ENCODE peak calls at places on chromosomes 12 and 14, in six cellular contexts. J, R, G, V, Z and I are unnamed samples.

GRCh38 chr12:125773033-125773432 is 707.8 kb downstream of the AACS start:
- DNase-seq in R (no peak), Z (peak), J (no peak), V (peak), G (no peak), I (no peak)

GRCh38 chr12:58847876-58848600 is 72.3 kb downstream of the LRIG3 start:
- DNase-seq in R (no peak), G (no peak), Z (no peak), J (no peak), V (no peak), I (no peak)

GRCh38 chr12:29971431-29971830 is 187.7 kb upstream of the TMTC1 start:
- DNase-seq in J (no peak), V (no peak), R (no peak), G (no peak), Z (no peak), I (no peak)

GRCh38 chr14:71658261-71658860 is 273.9 kb upstream of the RGS6 start:
- DNase-seq in V (no peak), G (peak), R (no peak), Z (no peak), J (peak), I (no peak)

GRCh38 chr12:124270671-124271070 is 24.2 kb upstream of the RFLNA start:
- DNase-seq in J (no peak), Z (no peak), R (no peak), G (no peak), V (no peak), I (no peak)

GRCh38 chr14:21768116-21768874 is 94.7 kb upstream of the OR4E1 start:
- DNase-seq in V (peak), R (no peak), J (no peak), Z (peak), G (peak), I (no peak)

GRCh38 chr12:120639771-120640721 is at the start of gene CABP1:
- DNase-seq in V (peak), J (no peak), R (no peak), G (no peak), Z (peak), I (no peak)

GRCh38 chr12:132433641-132434395 is 56.1 kb upstream of the FBRSL1 start:
- DNase-seq in Z (peak), V (no peak), G (no peak), J (no peak), R (no peak), I (no peak)

GRCh38 chr12:132343294-132343972 is 14.0 kb upstream of the GALNT9 start:
- DNase-seq in J (no peak), V (no peak), R (no peak), Z (no peak), G (no peak), I (no peak)

GRCh38 chr14:24060443-24060842 is 8.6 kb downstream of the CARMIL3 start:
- DNase-seq in J (no peak), G (no peak), V (no peak), R (no peak), Z (no peak), I (no peak)

GRCh38 chr14:56829151-56829550 is 18.9 kb upstream of the OTX2 start:
- DNase-seq in J (no peak), R (no peak), G (no peak), V (no peak), Z (no peak), I (no peak)

GRCh38 chr14:66541627-66542026 is 33.7 kb downstream of the GPHN start:
- DNase-seq in V (no peak), Z (no peak), J (no peak), R (no peak), G (no peak), I (no peak)

GRCh38 chr12:2504577-2504976 is 290.2 kb upstream of the FKBP4 start:
- DNase-seq in G (no peak), R (no peak), V (no peak), J (no peak), Z (no peak), I (no peak)

GRCh38 chr12:1595026-1595561 is 713 bp upstream of the FBXL14 start:
- DNase-seq in V (no peak), R (no peak), G (peak), J (no peak), Z (no peak), I (no peak)

GRCh38 chr14:23612802-23613201 is 23.4 kb upstream of the DHRS2 start:
- DNase-seq in R (peak), V (no peak), G (no peak), Z (no peak), J (no peak), I (no peak)

GRCh38 chr12:14239350-14239934 is 126.0 kb upstream of the ATF7IP start:
- DNase-seq in V (no peak), J (no peak), Z (peak), G (peak), R (no peak), I (no peak)

GRCh38 chr12:9940370-9940769 is 8.2 kb upstream of the CLEC2A start:
- DNase-seq in Z (no peak), V (no peak), R (no peak), J (no peak), G (no peak), I (no peak)

GRCh38 chr12:53170876-53171724 is 9.4 kb upstream of the ZNF740 start:
- DNase-seq in Z (no peak), V (no peak), G (no peak), J (no peak), R (peak), I (no peak)

GRCh38 chr14:100856056-100856950 is 30.4 kb downstream of the MEG3 start:
- DNase-seq in J (no peak), G (no peak), Z (no peak), V (no peak), R (no peak), I (no peak)

GRCh38 chr14:100858838-100859220 is 32.9 kb downstream of the MEG3 start:
- DNase-seq in V (no peak), J (no peak), Z (no peak), G (no peak), R (no peak), I (no peak)

GRCh38 chr14:100857923-100858837 is 32.3 kb downstream of the MEG3 start:
- DNase-seq in R (no peak), Z (no peak), G (no peak), V (no peak), J (no peak), I (no peak)

GRCh38 chr14:100855256-100855930 is 29.5 kb downstream of the MEG3 start:
- DNase-seq in Z (no peak), R (no peak), J (no peak), V (no peak), G (no peak), I (no peak)

GRCh38 chr14:100857196-100857922 is 31.4 kb downstream of the MEG3 start:
- DNase-seq in G (no peak), Z (no peak), R (no peak), J (no peak), V (no peak), I (no peak)
- TF ChIP-seq CTCF in G (no peak), Z (no peak), R (no peak), J (no peak), V (no peak), I (no peak)

DNA sequence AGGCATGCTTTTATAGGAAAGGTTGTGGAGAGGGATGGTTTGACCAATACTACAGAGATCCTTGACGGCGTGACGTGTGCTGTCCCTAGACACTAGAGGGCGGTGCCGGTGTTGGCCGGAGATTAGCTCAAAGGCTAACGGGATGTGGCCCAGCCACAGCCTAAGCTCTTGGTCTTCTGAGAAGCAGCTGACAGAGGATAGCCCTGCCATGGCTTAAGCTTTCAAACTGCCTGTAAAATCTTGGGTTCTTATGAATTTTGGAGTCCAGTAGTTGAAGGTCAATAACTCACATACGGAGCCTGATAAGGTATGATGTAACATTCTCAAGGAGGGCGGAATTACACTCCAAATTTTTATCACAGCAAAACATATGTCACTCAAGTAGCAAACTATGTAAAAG is 515.7 kb upstream of the ATXN7L3B start:
- DNase-seq in G (peak), V (peak), R (no peak), J (peak), Z (peak), I (no peak)
- TF ChIP-seq CTCF in G (peak), V (peak), R (no peak), J (peak), Z (peak), I (peak)

DNA sequence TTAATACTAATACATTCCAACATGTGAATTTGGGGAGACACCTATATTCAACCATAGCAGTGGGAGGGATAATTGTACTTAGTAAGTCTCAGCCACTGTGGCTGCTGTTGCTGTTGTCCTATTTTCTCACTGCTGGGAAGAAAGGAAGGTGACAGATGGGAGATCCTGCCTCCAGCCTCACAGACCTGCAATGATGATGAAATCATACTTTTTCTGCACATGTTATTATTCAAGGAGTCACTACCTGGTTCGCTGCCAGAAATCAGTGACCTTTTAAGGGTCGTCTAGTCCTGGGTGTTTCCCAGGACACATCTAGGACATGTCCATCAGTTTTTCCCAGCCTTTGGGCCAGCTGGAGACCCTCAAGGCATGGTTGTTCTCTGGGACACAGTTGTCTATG is 106.2 kb upstream of the RPH3A start:
- DNase-seq in J (no peak), R (no peak), V (no peak), G (no peak), Z (no peak), I (no peak)
- TF ChIP-seq CTCF in J (no peak), R (no peak), V (no peak), G (no peak), Z (no peak), I (no peak)

DNA sequence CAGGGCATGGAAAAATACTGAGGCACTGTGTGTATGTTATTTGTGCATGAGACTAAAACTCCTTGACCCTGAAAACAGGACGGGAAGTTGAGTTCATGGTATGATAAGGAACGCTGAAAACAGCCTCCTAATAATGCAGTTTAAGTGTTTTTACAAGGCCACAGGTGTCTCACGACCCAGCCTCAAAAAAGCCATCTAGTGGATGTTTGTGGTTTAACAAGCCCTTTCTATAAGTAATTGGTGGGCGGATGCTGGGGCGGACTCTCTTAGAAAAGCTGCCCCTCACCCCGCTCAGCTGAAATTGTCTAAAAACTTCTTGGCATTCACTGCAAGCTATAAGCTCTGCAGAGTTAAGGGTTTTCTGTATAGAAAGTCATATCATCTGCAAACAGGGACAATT is 184.5 kb downstream of the NUBPL start:
- DNase-seq in J (no peak), V (no peak), R (no peak), Z (no peak), G (no peak), I (no peak)
- TF ChIP-seq CTCF in J (no peak), V (no peak), R (no peak), Z (no peak), G (no peak), I (no peak)

GRCh38 chr12:98574110-98574509 is 19.4 kb upstream of the SLC25A3 start:
- DNase-seq in R (no peak), J (no peak), G (no peak), V (no peak), Z (no peak), I (no peak)

GRCh38 chr12:98575013-98575412 is 18.5 kb upstream of the SLC25A3 start:
- DNase-seq in J (no peak), V (no peak), G (no peak), Z (no peak), R (peak), I (no peak)

DNA sequence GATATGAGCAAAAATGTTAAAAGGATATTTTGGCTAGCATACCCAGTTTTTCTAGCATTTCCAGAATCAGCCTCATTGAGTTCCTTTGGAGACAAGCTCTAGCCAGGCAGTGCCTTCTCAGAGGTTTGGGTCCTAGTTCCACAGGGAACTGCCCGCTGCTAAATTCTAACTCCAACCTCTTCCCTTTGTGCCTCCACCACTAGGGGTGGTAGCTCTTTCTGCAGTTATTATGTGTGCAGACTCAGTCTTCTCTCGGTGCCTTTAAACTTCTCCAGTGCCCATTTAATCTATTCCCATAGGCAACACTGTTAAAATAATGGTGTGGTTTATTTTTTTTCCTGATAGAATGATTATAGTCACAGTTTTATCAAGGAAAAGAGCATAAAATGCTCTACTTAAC is 21.5 kb upstream of the SLC25A3 start:
- DNase-seq in V (peak), G (no peak), J (no peak), R (no peak), Z (no peak), I (no peak)
- TF ChIP-seq CTCF in V (no peak), G (peak), J (peak), R (no peak), Z (peak), I (no peak)

DNA sequence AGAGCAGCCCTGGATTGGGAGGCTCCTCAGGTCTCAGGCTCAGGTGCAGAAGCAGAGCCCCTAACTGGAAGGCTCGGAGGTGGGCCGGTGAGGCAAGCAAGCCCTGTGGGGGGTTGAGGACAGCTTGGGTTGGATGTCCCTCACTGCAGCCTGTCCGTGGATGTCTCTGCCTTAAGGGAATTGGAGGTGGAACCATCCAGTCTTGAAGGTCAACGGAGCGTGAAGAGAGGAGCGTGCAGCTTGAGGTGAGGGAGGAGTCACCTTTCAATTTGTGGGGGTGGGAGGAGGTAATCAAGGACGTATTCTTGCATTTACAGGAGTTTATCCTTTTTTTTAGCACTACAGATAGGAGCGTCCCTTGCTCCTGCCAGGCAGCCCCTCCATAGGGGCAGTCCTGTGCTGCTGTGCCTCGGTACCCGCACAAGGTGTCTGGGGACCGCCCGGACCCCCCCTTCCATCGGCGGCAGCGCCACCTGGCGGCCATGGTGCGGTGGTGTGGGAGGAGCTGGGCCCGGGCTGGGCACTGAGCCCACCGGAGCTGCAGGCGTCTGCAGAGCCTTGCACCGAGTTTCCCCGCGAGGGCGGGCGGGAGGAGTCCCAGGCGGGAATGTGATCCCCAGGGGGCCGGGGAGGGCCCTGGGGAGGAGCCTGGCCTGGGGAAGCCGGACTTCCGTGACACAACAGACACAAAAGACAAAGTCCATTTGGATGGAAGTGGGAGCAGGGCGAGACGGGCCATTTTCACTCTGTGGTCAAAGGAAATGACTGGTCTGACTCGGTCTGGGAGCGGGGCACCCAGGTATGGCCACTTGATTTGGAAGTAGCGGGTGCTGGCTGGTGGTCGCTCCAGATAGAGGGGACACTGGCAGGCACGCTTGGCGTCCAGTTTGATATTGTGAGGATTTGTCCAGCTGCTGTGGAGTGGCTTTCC is 884 bp downstream of the DNAJC22 start:
- DNase-seq in R (peak), G (peak), J (peak), Z (peak), V (peak), I (no peak)
- TF ChIP-seq CTCF in R (no peak), G (peak), J (peak), Z (peak), V (peak), I (peak)

DNA sequence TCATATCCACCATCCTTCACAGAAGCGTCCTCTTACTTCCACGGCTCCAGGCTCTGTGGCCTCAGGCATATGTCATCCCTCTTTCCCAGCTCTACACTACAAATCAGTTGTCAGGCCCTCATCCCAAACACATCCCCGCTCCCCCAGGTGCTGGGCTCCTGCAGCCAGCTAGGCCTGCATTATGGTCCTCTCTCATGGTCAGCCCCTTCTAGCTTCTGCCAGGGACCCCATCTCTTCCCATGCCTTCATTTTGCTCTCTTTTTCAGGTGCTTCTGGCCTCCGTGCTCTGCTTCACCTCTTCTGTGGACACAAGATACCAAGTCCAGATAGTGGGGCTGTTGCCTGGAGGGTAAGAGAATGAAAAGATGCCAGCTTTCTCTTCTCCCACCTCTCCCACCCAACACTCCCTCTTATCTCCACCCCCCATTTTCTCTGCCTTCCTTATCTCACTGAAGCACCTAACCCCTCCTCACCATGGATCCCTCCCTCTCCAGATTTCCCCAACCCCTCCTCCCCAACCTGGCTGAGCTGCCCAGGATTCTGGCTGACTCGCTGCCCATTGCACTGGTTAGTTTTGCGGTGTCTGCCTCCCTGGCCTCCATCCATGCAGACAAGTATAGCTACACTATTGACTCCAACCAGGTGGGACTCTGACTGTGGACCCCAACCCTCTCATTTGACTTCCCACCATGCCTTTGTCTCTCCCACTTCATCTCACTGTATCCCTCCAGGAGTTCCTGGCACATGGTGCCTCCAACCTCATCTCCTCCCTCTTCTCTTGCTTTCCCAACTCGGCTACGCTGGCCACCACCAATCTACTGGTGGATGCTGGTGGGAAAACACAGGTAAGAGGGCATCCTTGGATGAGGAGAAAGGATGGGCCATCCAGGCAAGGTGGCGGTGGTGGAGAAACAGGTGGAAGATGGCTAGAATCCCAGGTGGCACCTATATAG is 10.4 kb downstream of the B4GALNT1 start:
- DNase-seq in J (no peak), Z (no peak), V (no peak), R (peak), G (no peak), I (no peak)
- TF ChIP-seq CTCF in J (no peak), Z (no peak), V (no peak), R (no peak), G (no peak), I (no peak)

GRCh38 chr12:7716391-7716790 is 5.2 kb downstream of the DPPA3 start:
- DNase-seq in J (no peak), R (no peak), G (no peak), Z (no peak), V (peak), I (no peak)
- TF ChIP-seq CTCF in J (no peak), R (no peak), G (no peak), Z (no peak), V (peak), I (no peak)

DNA sequence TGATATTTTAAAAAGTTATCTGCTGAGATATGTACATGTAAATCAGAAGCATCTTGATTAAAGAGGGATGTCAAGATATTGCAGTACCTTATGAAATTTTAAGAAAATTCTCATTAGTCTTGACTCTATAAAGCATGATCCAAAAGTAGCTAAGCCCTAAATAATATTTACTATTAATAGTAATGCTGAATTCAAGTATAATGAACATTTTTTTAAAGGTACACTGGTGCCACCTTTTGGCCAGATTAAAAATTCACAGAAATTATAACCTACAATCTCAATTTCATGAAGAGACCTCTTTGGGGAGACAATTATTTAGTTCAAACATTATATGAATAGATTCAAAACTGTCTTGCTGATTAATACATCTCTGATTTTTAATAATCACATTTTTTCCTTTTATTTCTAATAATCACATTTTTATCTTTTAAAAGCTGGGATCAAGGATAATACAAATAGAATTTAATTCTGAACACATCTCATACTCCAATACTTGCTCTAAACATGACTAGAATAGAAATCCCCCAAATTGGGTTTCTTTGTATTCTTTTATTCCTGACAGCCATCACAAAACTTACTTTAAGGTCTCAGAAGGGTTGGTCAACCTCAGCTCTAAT is 13.4 kb downstream of the AKAP5 start:
- DNase-seq in G (peak), R (no peak), V (peak), J (peak), Z (peak), I (no peak)
- TF ChIP-seq CTCF in G (peak), R (no peak), V (peak), J (no peak), Z (peak), I (peak)